ENCODE peak calls at places on chromosomes 12 and 14, in five cellular contexts. H is GM23338, V is A673, K is right atrium auricular region, F is fibroblast of lung. O is an unnamed sample.

GRCh38 chr12:129552996-129553750 is 350.7 kb downstream of the TMEM132D start:
- DNase-seq in H (no peak), F (peak), K (no peak), V (no peak), O (no peak)

GRCh38 chr12:108516511-108517275 is 1.6 kb downstream of the FICD start:
- DNase-seq in H (peak), V (no peak), K (no peak), F (peak), O (no peak)

GRCh38 chr12:101375573-101375972 is 32.0 kb downstream of the ARL1 start:
- DNase-seq in V (no peak), H (no peak), K (no peak), F (no peak), O (no peak)

GRCh38 chr14:71931492-71932228 is 569 bp upstream of the RGS6 start:
- DNase-seq in V (peak), H (no peak), F (no peak), K (no peak), O (no peak)

GRCh38 chr14:74910556-74910955 is 12.5 kb downstream of the RPS6KL1 start:
- DNase-seq in V (no peak), F (no peak), H (no peak), K (no peak), O (no peak)

GRCh38 chr12:124233041-124233836 is 61.7 kb upstream of the RFLNA start:
- DNase-seq in F (peak), H (no peak), V (no peak), K (no peak), O (peak)

GRCh38 chr12:109696485-109697269 is 16.9 kb upstream of the FAM222A start:
- DNase-seq in V (no peak), K (no peak), F (peak), H (no peak), O (no peak)

GRCh38 chr12:10717410-10717809 is 5.7 kb downstream of the YBX3 start:
- DNase-seq in K (no peak), F (peak), H (peak), V (peak), O (no peak)

GRCh38 chr12:39830862-39831520 is 211.4 kb upstream of the ABCD2 start:
- DNase-seq in K (no peak), H (no peak), F (peak), V (no peak), O (no peak)

GRCh38 chr14:75662966-75663365 is 1.9 kb downstream of the TTLL5 start:
- DNase-seq in F (no peak), V (no peak), H (no peak), K (no peak), O (no peak)

DNA sequence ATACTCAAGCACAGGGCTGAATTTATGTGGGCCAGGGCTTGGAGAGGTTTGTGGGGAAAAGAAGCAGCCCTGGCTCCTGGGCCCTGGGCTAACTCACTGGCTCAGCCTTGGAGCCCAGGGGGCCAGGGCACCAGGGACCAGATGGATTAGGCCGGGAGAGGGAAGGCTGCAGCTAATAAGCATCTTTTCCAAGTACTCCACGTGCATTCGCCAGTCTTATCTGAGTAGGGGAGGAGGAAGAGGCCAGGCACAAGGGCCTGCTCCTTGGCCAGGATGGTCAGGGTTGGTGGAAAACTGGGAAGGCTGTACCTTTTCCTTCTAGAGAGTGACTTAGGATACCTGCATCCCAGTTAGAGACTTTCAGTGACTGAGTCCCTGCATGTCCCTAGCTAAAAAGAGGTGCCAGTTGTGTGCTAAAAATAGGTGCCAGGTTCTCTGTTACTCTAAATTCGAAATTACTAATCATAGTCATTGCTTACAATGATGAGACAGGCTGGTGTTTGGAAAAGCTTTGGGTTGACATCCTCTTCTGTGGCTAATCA is 1.3 kb downstream of the GLRX5 start:
- DNase-seq in H (no peak), F (no peak), V (no peak), K (no peak), O (no peak)
- H3K4me3 ChIP-seq in H (peak), F (peak), V (peak), K (peak), O (peak)

GRCh38 chr12:131327521-131328488 is 374.1 kb downstream of the ADGRD1 start:
- DNase-seq in H (peak), F (no peak), K (no peak), V (peak), O (no peak)
- TF ChIP-seq CTCF in H (no peak), F (no peak), K (no peak), V (peak), O (no peak)

GRCh38 chr14:93944348-93945069 is 17.4 kb downstream of the FAM181A start:
- DNase-seq in V (no peak), H (no peak), K (no peak), F (no peak), O (no peak)
- H3K4me3 ChIP-seq in V (no peak), H (no peak), K (no peak), F (no peak), O (no peak)

GRCh38 chr14:20751963-20752562 is 6.4 kb downstream of the EDDM3A start:
- DNase-seq in H (peak), F (no peak), K (no peak), V (no peak), O (no peak)

GRCh38 chr14:20760950-20761349 is 7.3 kb upstream of the EDDM3B start:
- DNase-seq in H (no peak), K (no peak), V (no peak), F (no peak), O (no peak)

GRCh38 chr14:20755037-20755436 is 9.3 kb downstream of the EDDM3A start:
- DNase-seq in H (no peak), F (no peak), V (no peak), K (no peak), O (no peak)

GRCh38 chr14:20754308-20754707 is 8.6 kb downstream of the EDDM3A start:
- DNase-seq in F (no peak), K (no peak), H (no peak), V (no peak), O (no peak)

DNA sequence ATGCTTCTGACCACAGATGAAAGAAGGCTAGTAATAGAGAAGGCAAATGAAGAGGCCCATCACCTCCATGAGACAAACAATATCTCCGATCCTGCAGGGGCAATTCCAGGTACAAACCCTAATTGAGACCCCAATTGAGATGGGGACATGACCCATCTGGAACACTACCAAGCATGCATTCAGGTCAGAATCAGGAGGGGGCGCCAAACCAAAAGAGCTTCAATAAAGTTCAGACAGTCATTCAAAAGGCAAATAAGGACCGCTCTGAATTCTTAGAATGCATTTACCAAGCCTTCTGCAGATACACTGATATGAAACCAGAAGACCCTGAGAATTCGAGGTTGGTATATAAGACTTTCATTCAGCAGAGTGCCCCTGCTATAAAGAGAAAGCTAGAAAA is 10.2 kb upstream of the EDDM3B start:
- DNase-seq in H (peak), V (peak), F (no peak), K (no peak), O (no peak)
- TF ChIP-seq CTCF in H (peak), V (peak), F (no peak), K (no peak), O (no peak)

GRCh38 chr12:99959549-99960170 is 25.1 kb downstream of the ANKS1B start:
- DNase-seq in F (peak), V (no peak), H (no peak), K (no peak), O (no peak)
- H3K4me3 ChIP-seq in F (no peak), V (no peak), H (no peak), K (no peak), O (no peak)

DNA sequence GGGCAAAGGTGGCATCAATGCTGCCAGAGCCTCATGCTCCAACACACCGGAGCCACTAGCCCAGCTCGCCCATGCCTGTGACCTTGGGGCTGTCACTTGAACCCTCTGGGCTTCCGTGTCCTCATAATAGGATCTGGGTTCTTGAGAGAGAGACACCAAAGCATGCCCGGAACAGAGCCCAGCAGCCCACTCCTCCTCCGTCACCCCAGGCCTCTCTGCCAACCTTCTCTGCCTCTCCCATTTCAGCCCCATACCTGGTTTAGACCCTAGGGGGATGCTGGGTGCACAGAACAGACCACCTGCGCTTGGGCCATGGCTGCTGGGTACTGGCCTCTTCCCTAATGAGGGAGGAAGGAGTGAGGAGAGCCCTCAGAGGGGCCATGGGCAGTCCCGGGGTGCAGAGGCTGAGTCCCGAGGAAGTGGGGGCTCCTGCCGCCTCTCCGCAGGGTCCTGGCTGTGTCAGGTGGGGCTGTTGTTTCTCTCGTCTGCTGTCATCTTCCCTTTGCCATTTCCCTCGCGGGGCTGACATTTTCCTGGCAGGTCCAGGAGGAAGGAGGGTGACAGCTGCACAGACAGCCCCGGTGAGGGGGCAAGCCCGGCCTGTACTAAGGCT is 172.4 kb upstream of the RTL1 start:
- DNase-seq in V (no peak), F (no peak), H (no peak), K (peak), O (no peak)
- TF ChIP-seq CTCF in V (no peak), F (no peak), H (no peak), K (no peak), O (no peak)

DNA sequence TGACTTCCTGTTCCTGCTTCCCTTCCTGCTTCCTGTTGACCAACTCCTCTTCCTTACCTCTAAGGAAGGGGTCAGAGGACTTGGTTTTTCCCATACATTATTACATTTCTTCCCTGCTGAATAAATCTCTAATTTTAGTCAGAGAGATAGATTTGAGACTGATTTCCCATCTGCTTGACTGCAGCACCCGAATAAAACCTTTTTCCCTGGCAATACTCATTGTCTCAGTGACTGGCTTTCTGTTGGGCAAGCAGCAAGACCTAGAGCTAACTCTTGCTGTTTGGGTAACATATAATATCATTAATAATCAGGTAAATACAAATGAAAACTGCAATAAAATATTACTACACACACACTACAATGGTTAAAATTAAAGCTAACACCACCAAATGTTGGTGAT is 132.2 kb downstream of the FSCB start:
- DNase-seq in K (no peak), F (no peak), V (no peak), H (no peak), O (no peak)
- H3K4me3 ChIP-seq in K (no peak), F (no peak), V (no peak), H (no peak), O (no peak)

GRCh38 chr14:20499108-20499507 is 6.2 kb upstream of the RNASE10 start:
- DNase-seq in H (peak), F (no peak), V (peak), K (no peak), O (no peak)

GRCh38 chr14:20501346-20501745 is 4.0 kb upstream of the RNASE10 start:
- DNase-seq in F (peak), V (no peak), H (no peak), K (no peak), O (no peak)

GRCh38 chr14:20499881-20500280 is 5.5 kb upstream of the RNASE10 start:
- DNase-seq in V (no peak), H (no peak), F (no peak), K (no peak), O (no peak)

GRCh38 chr14:20494935-20495766 is 10.2 kb upstream of the RNASE10 start:
- DNase-seq in V (peak), H (no peak), K (no peak), F (peak), O (no peak)

DNA sequence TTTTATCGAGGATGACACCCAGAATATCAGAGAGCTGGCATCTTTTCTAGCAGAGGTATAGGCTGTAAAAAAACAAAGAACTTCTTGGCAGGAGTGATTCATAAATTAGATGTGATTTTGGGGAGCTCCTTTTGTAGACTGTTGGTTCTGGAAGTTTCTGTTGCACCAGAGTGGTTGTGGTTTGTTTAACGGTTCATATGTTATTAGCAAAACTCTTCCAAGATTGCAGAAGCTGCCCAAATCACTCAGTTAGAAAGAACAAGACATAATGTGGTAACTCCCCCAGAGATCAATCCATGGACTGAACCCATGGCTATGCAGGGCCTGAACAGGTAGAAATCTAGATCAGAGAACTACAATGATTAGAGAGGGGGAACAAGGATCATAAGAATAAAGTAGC is 6.7 kb upstream of the RNASE10 start:
- DNase-seq in V (no peak), F (no peak), K (no peak), H (no peak), O (no peak)
- TF ChIP-seq CTCF in V (no peak), F (no peak), K (no peak), H (no peak), O (no peak)

GRCh38 chr14:102620413-102620812 is 28.0 kb downstream of the RCOR1 start:
- DNase-seq in H (no peak), K (no peak), V (no peak), F (peak), O (peak)
- H3K4me3 ChIP-seq in H (no peak), K (no peak), V (no peak), F (no peak), O (no peak)